ENCODE peak calls at places on chromosomes 16 and 17, in five cellular contexts. W, C, L, S and F are unnamed samples.

GRCh38 chr17:44956076-44956475 is 8.5 kb upstream of the KIF18B start:
- DNase-seq in W (no peak), C (no peak), L (no peak), S (no peak), F (no peak)

GRCh38 chr17:78676415-78677302 is 99.5 kb upstream of the DNAH17 start:
- DNase-seq in W (no peak), C (peak; percentile 61), L (no peak), S (no peak), F (no peak)

GRCh38 chr16:10839271-10839661 is 20.7 kb upstream of the TVP23A start:
- DNase-seq in W (no peak), C (peak; percentile 34), L (no peak), S (no peak), F (no peak)

GRCh38 chr17:12320286-12320685 is 299.6 kb downstream of the MAP2K4 start:
- DNase-seq in W (peak; percentile 31), C (no peak), L (no peak), S (no peak), F (no peak)

GRCh38 chr16:27245276-27246231 is 23.0 kb downstream of the NSMCE1 start:
- DNase-seq in W (peak; percentile 90), C (peak; percentile 58), L (no peak), S (no peak), F (peak; percentile 49)

GRCh38 chr17:56982312-56982711 is 4.4 kb downstream of the SCPEP1 start:
- DNase-seq in W (no peak), C (no peak), L (no peak), S (no peak), F (no peak)

GRCh38 chr17:49715221-49715620 is 7.5 kb upstream of the SLC35B1 start:
- DNase-seq in W (no peak), C (no peak), L (no peak), S (no peak), F (no peak)

GRCh38 chr16:24094660-24095059 is 161.5 kb upstream of the CACNG3 start:
- DNase-seq in W (no peak), C (no peak), L (no peak), S (no peak), F (no peak)

GRCh38 chr17:57408064-57408811 is 151.9 kb downstream of the MSI2 start:
- DNase-seq in W (no peak), C (no peak), L (peak; percentile 34), S (no peak), F (no peak)

GRCh38 chr16:19520861-19521331 is 1.0 kb downstream of the GDE1 start:
- DNase-seq in W (peak; percentile 44), C (no peak), L (no peak), S (no peak), F (no peak)

GRCh38 chr16:85234310-85235235 is 122.3 kb upstream of the CIBAR2 start:
- DNase-seq in W (peak; percentile 37), C (peak; percentile 76), L (peak; percentile 91), S (peak; percentile 91), F (peak; percentile 90)

GRCh38 chr17:36907407-36907806 is 29.9 kb upstream of the LHX1 start:
- DNase-seq in W (no peak), C (no peak), L (no peak), S (no peak), F (no peak)

GRCh38 chr17:29251969-29252866 is 5.6 kb downstream of the CRYBA1 start:
- DNase-seq in W (peak; percentile 59), C (no peak), L (peak; percentile 48), S (no peak), F (no peak)

GRCh38 chr16:53899471-53899870 is 195.5 kb downstream of the FTO start:
- DNase-seq in W (no peak), C (no peak), L (no peak), S (no peak), F (no peak)

GRCh38 chr16:56202036-56202435 is 10.7 kb downstream of the GNAO1 start:
- DNase-seq in W (no peak), C (no peak), L (no peak), S (no peak), F (no peak)

GRCh38 chr17:2064511-2064910 is 9.6 kb downstream of the HIC1 start:
- DNase-seq in W (no peak), C (no peak), L (no peak), S (no peak), F (no peak)
- H3K9me3 ChIP-seq in W (no peaks in the 10 kb centered on the region), C (no peaks in the 10 kb centered on the region), L (no peaks in the 10 kb centered on the region), S (no peaks in the 10 kb centered on the region), F (no peaks in the 10 kb centered on the region)

DNA sequence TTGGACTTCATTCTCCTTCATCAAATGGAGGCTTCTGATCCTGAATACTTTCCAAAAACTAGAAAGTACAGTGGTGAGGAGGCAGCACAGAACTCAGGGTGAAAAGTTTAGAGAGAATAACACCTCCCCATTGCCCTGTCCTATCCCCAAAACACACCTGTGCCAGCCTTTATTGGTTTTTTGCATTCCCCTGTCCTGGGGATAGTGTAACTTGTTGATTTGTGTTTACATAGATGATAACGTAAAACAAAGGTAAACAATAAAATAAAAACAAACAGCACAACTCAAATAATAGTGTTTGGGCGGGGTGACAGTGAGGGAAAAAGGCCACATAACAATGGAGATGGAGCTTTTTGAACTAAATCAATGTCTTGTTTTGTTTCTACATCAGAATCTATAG is 1917.7 kb downstream of the TP53TG3F start:
- DNase-seq in W (no peak), C (no peak), L (no peak), S (no peak), F (no peak)
- H3K9me3 ChIP-seq in W (no peaks in the 10 kb centered on the region), C (no peaks in the 10 kb centered on the region), L (no peaks in the 10 kb centered on the region), S (no peaks in the 10 kb centered on the region), F (no peaks in the 10 kb centered on the region)

DNA sequence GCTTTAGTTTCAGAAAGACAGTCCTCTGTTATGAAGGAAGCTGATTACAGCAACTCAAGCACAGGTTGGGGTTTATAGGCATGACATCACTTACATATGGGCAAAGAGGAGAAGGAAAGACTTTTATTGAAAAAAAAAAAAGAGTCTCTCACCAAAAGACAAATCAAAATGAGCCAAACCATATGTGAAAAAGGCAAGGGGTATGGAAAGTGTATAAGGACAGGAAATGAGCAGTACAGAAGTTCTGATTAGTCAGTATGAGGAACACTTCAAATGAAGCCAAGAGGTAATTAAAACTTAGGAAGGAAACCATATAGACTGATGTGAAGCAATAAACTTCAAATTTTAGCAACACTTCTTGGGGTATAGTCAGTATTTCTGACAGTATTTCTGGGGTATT is 1372.6 kb downstream of the CDH11 start:
- DNase-seq in W (no peak), C (no peak), L (no peak), S (no peak), F (no peak)
- H3K9me3 ChIP-seq in W (no peaks in the 10 kb centered on the region), C (no peaks in the 10 kb centered on the region), L (no peaks in the 10 kb centered on the region), S (no peaks in the 10 kb centered on the region), F (no peaks in the 10 kb centered on the region)

GRCh38 chr17:70987867-70988340 is 818.6 kb downstream of the KCNJ2 start:
- DNase-seq in W (no peak), C (no peak), L (no peak), S (no peak), F (no peak)

GRCh38 chr17:70984873-70985272 is 815.5 kb downstream of the KCNJ2 start:
- DNase-seq in W (no peak), C (no peak), L (no peak), S (no peak), F (no peak)

GRCh38 chr17:70989301-70989700 is 820.0 kb downstream of the KCNJ2 start:
- DNase-seq in W (no peak), C (no peak), L (no peak), S (no peak), F (no peak)
- H3K9me3 ChIP-seq in W (peaks cover 15% of the 10 kb centered on the region), C (no peaks in the 10 kb centered on the region), L (no peaks in the 10 kb centered on the region), S (peaks cover 13% of the 10 kb centered on the region), F (no peaks in the 10 kb centered on the region)